ENCODE peak calls at places on chromosomes 12 and 14, in six cellular contexts. J is PC-3, I is mucosa of descending colon, E is HCT116, F is heart left ventricle, W is astrocyte of the cerebellum. X is an unnamed sample.

GRCh38 chr12:66497000-66497897 is 181.6 kb downstream of the GRIP1 start:
- DNase-seq in J (no peak), I (no peak), E (no peak), F (no peak), W (no peak), X (no peak)

GRCh38 chr14:99908653-99909250 is 115.5 kb downstream of the EML1 start:
- DNase-seq in J (no peak), I (no peak), E (no peak), F (no peak), W (no peak), X (no peak)

GRCh38 chr12:68794653-68795253 is 13.2 kb upstream of the MDM2 start:
- DNase-seq in J (peak), I (no peak), E (no peak), F (no peak), W (no peak), X (no peak)

GRCh38 chr12:49642370-49642802 is 19.0 kb downstream of the PRPF40B start:
- DNase-seq in J (peak), I (no peak), E (no peak), F (no peak), W (no peak), X (no peak)

GRCh38 chr12:24363177-24363754 is 413.8 kb upstream of the SOX5 start:
- DNase-seq in J (no peak), I (peak), E (no peak), F (no peak), W (no peak), X (no peak)

GRCh38 chr14:43475762-43476161 is 1031.3 kb downstream of the FSCB start:
- DNase-seq in J (peak), I (no peak), E (no peak), F (no peak), W (no peak), X (no peak)

GRCh38 chr14:29601559-29602109 is 326.0 kb downstream of the PRKD1 start:
- DNase-seq in J (no peak), I (no peak), E (no peak), F (no peak), W (no peak), X (no peak)

GRCh38 chr12:115984607-115985006 is 292.9 kb downstream of the MED13L start:
- DNase-seq in J (no peak), I (no peak), E (no peak), F (no peak), W (no peak), X (no peak)

GRCh38 chr14:56170028-56170427 is 51.8 kb downstream of the PELI2 start:
- DNase-seq in J (no peak), I (no peak), E (no peak), F (no peak), W (no peak), X (no peak)

GRCh38 chr14:99971929-99972747 is 93.1 kb upstream of the EVL start:
- DNase-seq in J (no peak), I (peak), E (no peak), F (peak), W (no peak), X (no peak)

GRCh38 chr12:101277443-101277842 is 2.5 kb upstream of the UTP20 start:
- DNase-seq in J (no peak), I (no peak), E (no peak), F (no peak), W (no peak), X (no peak)

GRCh38 chr12:75606146-75606545 is 94.7 kb upstream of the KRR1 start:
- DNase-seq in J (no peak), I (no peak), E (no peak), F (no peak), W (no peak), X (no peak)

GRCh38 chr14:61512508-61512907 is 182.8 kb upstream of the HIF1A start:
- DNase-seq in J (peak), I (no peak), E (no peak), F (no peak), W (peak), X (no peak)

GRCh38 chr12:14811486-14811885 is 2.5 kb downstream of the SMCO3 start:
- DNase-seq in J (no peak), I (no peak), E (no peak), F (no peak), W (no peak), X (no peak)

GRCh38 chr12:18723752-18724151 is 14.1 kb downstream of the PLCZ1 start:
- DNase-seq in J (peak), I (no peak), E (peak), F (no peak), W (no peak), X (peak)

GRCh38 chr12:129535351-129535750 is 368.5 kb downstream of the TMEM132D start:
- DNase-seq in J (no peak), I (no peak), E (no peak), F (no peak), W (no peak), X (no peak)

GRCh38 chr14:105881021-105881930 is 354.9 kb downstream of the TMEM121 start:
- DNase-seq in J (no peak), I (peak), E (no peak), F (peak), W (no peak), X (no peak)

GRCh38 chr14:37142835-37143499 is 29.4 kb downstream of the SLC25A21 start:
- DNase-seq in J (peak), I (no peak), E (no peak), F (no peak), W (peak), X (no peak)

GRCh38 chr12:66059670-66060069 is 70.9 kb downstream of the LLPH start:
- DNase-seq in J (no peak), I (no peak), E (no peak), F (no peak), W (no peak), X (no peak)

GRCh38 chr12:95674631-95675030 is 115.9 kb downstream of the NTN4 start:
- DNase-seq in J (no peak), I (no peak), E (no peak), F (peak), W (no peak), X (no peak)

GRCh38 chr12:12467222-12467621 is 95.4 kb downstream of the DUSP16 start:
- DNase-seq in J (no peak), I (no peak), E (no peak), F (no peak), W (no peak), X (no peak)

GRCh38 chr12:131864469-131864868 is 30.0 kb upstream of the ULK1 start:
- DNase-seq in J (no peak), I (no peak), E (no peak), F (no peak), W (no peak), X (no peak)

GRCh38 chr12:27733052-27733656 is 22.5 kb downstream of the MRPS35 start:
- DNase-seq in J (peak), I (peak), E (no peak), F (no peak), W (peak), X (no peak)

GRCh38 chr12:27730097-27730588 is 19.5 kb downstream of the MRPS35 start:
- DNase-seq in J (no peak), I (no peak), E (no peak), F (no peak), W (no peak), X (no peak)

GRCh38 chr12:27733791-27734190 is 23.2 kb downstream of the MRPS35 start:
- DNase-seq in J (no peak), I (no peak), E (no peak), F (no peak), W (no peak), X (no peak)

GRCh38 chr12:27732281-27732680 is 21.6 kb downstream of the MRPS35 start:
- DNase-seq in J (peak), I (peak), E (no peak), F (no peak), W (no peak), X (no peak)
- TF ChIP-seq CTCF in J (peak), I (no peak), E (peak), F (no peak), W (peak), X (peak)

DNA sequence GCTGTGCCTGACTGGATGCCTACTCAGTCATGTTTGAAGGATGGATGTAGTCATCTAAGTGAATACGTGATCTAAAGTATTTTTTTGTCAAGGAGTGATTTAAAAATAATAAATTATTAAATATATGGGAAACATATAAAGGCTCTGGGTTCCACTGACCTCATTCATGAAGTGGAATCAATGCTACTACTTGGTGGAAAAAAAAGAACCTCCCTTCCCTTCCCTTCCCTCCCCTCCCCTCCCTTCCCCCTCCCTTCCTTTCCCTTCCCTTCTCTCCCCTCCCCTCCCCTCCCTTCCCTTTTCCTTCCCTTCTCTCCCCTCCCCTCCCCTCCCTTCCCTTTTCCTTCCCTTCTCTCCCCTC is 162.7 kb downstream of the ESRRB start:
- DNase-seq in J (no peak), I (no peak), E (no peak), F (no peak), W (no peak), X (no peak)
- H3K4me3 ChIP-seq in J (no peak), I (no peak), E (no peak), F (no peak), W (no peak), X (no peak)

GRCh38 chr14:94748667-94749347 is 21.1 kb downstream of the GSC start:
- DNase-seq in J (peak), I (no peak), E (peak), F (no peak), W (no peak), X (no peak)
- TF ChIP-seq CTCF in J (peak), I (peak), E (peak), F (peak), W (peak), X (peak)

GRCh38 chr12:1126089-1126488 is 135.1 kb downstream of the ERC1 start:
- DNase-seq in J (no peak), I (no peak), E (no peak), F (no peak), W (no peak), X (no peak)
- H3K4me3 ChIP-seq in J (no peak), I (no peak), E (no peak), F (no peak), W (no peak), X (no peak)

GRCh38 chr12:123078531-123079123 is 72.3 kb downstream of the PITPNM2 start:
- DNase-seq in J (no peak), I (no peak), E (no peak), F (no peak), W (no peak), X (no peak)

GRCh38 chr12:123076604-123077297 is 74.1 kb downstream of the PITPNM2 start:
- DNase-seq in J (peak), I (no peak), E (no peak), F (no peak), W (no peak), X (no peak)

GRCh38 chr12:123078114-123078465 is 72.8 kb downstream of the PITPNM2 start:
- DNase-seq in J (no peak), I (no peak), E (no peak), F (no peak), W (no peak), X (no peak)

GRCh38 chr12:123075591-123076171 is 75.2 kb downstream of the PITPNM2 start:
- DNase-seq in J (peak), I (no peak), E (no peak), F (no peak), W (no peak), X (no peak)

DNA sequence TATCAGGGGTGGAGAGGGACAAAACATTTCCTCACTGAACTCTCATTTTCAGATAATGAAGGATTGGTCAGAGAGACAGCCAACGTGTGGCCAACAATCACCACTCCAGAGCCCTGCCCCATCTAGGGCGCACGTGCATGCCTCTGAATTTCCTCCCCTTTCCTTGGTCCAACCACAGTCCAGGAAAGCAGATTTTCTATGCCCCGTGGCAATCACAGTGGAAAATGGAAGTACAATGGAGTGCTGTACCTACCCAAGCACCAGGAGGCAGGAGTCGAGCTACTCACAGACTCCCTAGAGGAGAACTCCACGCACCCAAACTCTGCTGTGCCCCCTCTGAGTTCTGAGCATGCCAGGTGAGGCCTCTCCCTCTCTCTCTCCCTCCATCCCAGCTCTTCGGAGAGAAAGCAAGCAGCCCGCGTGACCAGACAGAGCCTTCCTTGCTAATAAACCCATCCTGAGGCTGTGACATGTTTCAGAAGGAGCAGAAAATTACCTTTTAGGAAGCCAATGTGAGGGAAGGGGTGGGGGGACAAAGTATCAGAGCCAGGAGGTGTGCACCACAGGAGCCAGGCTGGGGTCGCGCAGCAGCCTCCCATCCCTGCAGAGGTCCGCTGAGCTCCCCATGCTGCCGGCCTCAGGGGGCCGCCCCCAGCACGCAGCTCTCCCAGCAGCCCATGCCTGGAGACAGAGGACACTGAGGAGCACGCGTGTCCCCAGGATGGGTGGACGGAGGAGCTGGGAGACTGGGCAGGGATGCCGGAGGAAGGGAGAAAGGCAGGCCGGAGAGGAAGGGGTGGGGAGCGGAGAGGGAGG is 73.4 kb downstream of the PITPNM2 start:
- DNase-seq in J (no peak), I (no peak), E (no peak), F (no peak), W (no peak), X (no peak)
- TF ChIP-seq CTCF in J (no peak), I (no peak), E (no peak), F (no peak), W (no peak), X (no peak)

GRCh38 chr12:105334001-105334400 is 3.5 kb downstream of the C12orf75 start:
- DNase-seq in J (no peak), I (no peak), E (no peak), F (no peak), W (no peak), X (no peak)

GRCh38 chr12:105337391-105337790 is 6.9 kb downstream of the C12orf75 start:
- DNase-seq in J (no peak), I (no peak), E (no peak), F (no peak), W (no peak), X (no peak)

GRCh38 chr12:105336411-105336810 is 5.9 kb downstream of the C12orf75 start:
- DNase-seq in J (peak), I (no peak), E (no peak), F (no peak), W (no peak), X (no peak)

GRCh38 chr12:105334568-105334967 is 4.1 kb downstream of the C12orf75 start:
- DNase-seq in J (peak), I (no peak), E (no peak), F (no peak), W (peak), X (no peak)

DNA sequence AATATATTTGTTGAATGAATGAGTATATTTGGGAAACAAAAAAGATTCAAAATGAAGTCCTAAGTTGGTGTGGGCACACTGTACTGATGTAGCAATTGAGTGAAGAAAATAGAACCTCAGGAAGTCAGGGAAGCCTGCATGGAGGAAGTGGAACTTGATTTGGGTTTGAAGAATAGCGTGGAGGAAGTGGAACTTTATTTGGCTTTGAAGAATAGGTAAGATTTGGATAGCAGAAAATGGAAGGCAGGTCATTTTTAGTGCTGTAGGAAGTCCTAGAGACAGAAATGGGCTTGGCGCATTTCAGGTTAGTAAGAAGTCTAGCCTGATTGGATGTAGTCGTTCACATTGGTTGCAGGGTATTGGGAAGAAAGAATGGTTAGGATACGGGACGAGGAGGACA is 5.4 kb downstream of the C12orf75 start:
- DNase-seq in J (no peak), I (no peak), E (no peak), F (no peak), W (no peak), X (no peak)
- H3K4me3 ChIP-seq in J (no peak), I (no peak), E (no peak), F (no peak), W (no peak), X (no peak)

X was measured in HFF-Myc.